ENCODE peak calls at places on chromosome 7, in five cellular contexts. One of them, this sample, is unnamed.

GRCh38 chr7:141333459-141333858 is 217.8 kb upstream of the AGK start:
- DNase-seq in IMR-90: no peak
- DNase-seq in aorta: no peak
- DNase-seq in adrenal gland: peak; percentile 15
- DNase-seq in right cardiac atrium: no peak
- DNase-seq in this sample: peak; percentile 76

GRCh38 chr7:47303014-47303694 is 278.8 kb downstream of the TNS3 start:
- DNase-seq in IMR-90: no peak
- DNase-seq in aorta: peak; percentile 71
- DNase-seq in adrenal gland: no peak
- DNase-seq in right cardiac atrium: no peak
- DNase-seq in this sample: no peak

GRCh38 chr7:77157446-77157845 is 35.0 kb downstream of the CCDC146 start:
- DNase-seq in IMR-90: no peak
- DNase-seq in aorta: no peak
- DNase-seq in adrenal gland: no peak
- DNase-seq in right cardiac atrium: no peak
- DNase-seq in this sample: peak; percentile 16

GRCh38 chr7:156616269-156617202 is 24.0 kb upstream of the RNF32 start:
- DNase-seq in IMR-90: peak; percentile 4
- DNase-seq in aorta: no peak
- DNase-seq in adrenal gland: no peak
- DNase-seq in right cardiac atrium: peak; percentile 23
- DNase-seq in this sample: peak; percentile 45

GRCh38 chr7:55794527-55794926 is 68.0 kb downstream of the SEPTIN14 start:
- DNase-seq in IMR-90: no peak
- DNase-seq in aorta: no peak
- DNase-seq in adrenal gland: no peak
- DNase-seq in right cardiac atrium: no peak
- DNase-seq in this sample: no peak

GRCh38 chr7:108181073-108181985 is 51.2 kb upstream of the LAMB4 start:
- DNase-seq in IMR-90: peak; percentile 67
- DNase-seq in aorta: no peak
- DNase-seq in adrenal gland: no peak
- DNase-seq in right cardiac atrium: no peak
- DNase-seq in this sample: peak; percentile 76

GRCh38 chr7:39691821-39692220 is 68.4 kb downstream of the RALA start:
- DNase-seq in IMR-90: peak; percentile 74
- DNase-seq in aorta: no peak
- DNase-seq in adrenal gland: no peak
- DNase-seq in right cardiac atrium: no peak
- DNase-seq in this sample: no peak

GRCh38 chr7:106170216-106170615 is 58.1 kb upstream of the SYPL1 start:
- DNase-seq in IMR-90: no peak
- DNase-seq in aorta: no peak
- DNase-seq in adrenal gland: no peak
- DNase-seq in right cardiac atrium: no peak
- DNase-seq in this sample: no peak

GRCh38 chr7:121351682-121352081 is 22.9 kb downstream of the WNT16 start:
- DNase-seq in IMR-90: no peak
- DNase-seq in aorta: no peak
- DNase-seq in adrenal gland: no peak
- DNase-seq in right cardiac atrium: no peak
- DNase-seq in this sample: no peak

GRCh38 chr7:39130740-39131538 is 153.2 kb downstream of the POU6F2 start:
- DNase-seq in IMR-90: no peak
- DNase-seq in aorta: no peak
- DNase-seq in adrenal gland: no peak
- DNase-seq in right cardiac atrium: no peak
- DNase-seq in this sample: no peak

GRCh38 chr7:123367508-123368122 is 166.8 kb downstream of the IQUB start:
- DNase-seq in IMR-90: no peak
- DNase-seq in aorta: no peak
- DNase-seq in adrenal gland: peak; percentile 52
- DNase-seq in right cardiac atrium: no peak
- DNase-seq in this sample: peak; percentile 69

GRCh38 chr7:50411333-50412028 is 38.7 kb downstream of the FIGNL1 start:
- DNase-seq in IMR-90: no peak
- DNase-seq in aorta: no peak
- DNase-seq in adrenal gland: no peak
- DNase-seq in right cardiac atrium: no peak
- DNase-seq in this sample: no peak

GRCh38 chr7:144818516-144818915 is 17.3 kb downstream of the TPK1 start:
- DNase-seq in IMR-90: no peak
- DNase-seq in aorta: no peak
- DNase-seq in adrenal gland: no peak
- DNase-seq in right cardiac atrium: no peak
- DNase-seq in this sample: no peak

GRCh38 chr7:95441042-95441823 is 6.4 kb upstream of the PON2 start:
- DNase-seq in IMR-90: no peak
- DNase-seq in aorta: no peak
- DNase-seq in adrenal gland: no peak
- DNase-seq in right cardiac atrium: no peak
- DNase-seq in this sample: no peak

GRCh38 chr7:31957090-31957720 is 113.0 kb downstream of the PDE1C start:
- DNase-seq in IMR-90: peak; percentile 56
- DNase-seq in aorta: no peak
- DNase-seq in adrenal gland: no peak
- DNase-seq in right cardiac atrium: no peak
- DNase-seq in this sample: no peak

GRCh38 chr7:28432105-28432504 is 19.8 kb downstream of the CREB5 start:
- DNase-seq in IMR-90: no peak
- DNase-seq in aorta: no peak
- DNase-seq in adrenal gland: no peak
- DNase-seq in right cardiac atrium: peak; percentile 46
- DNase-seq in this sample: peak; percentile 2

GRCh38 chr7:2522780-2523433 is 3.3 kb downstream of the LFNG start:
- DNase-seq in IMR-90: no peak
- DNase-seq in aorta: no peak
- DNase-seq in adrenal gland: peak; percentile 36
- DNase-seq in right cardiac atrium: no peak
- DNase-seq in this sample: no peak

GRCh38 chr7:30923009-30923773 is 11.5 kb downstream of the AQP1 start:
- DNase-seq in IMR-90: no peak
- DNase-seq in aorta: peak; percentile 55
- DNase-seq in adrenal gland: peak; percentile 5
- DNase-seq in right cardiac atrium: peak; percentile 7
- DNase-seq in this sample: no peak

GRCh38 chr7:31069880-31070555 is 17.9 kb downstream of the ADCYAP1R1 start:
- DNase-seq in IMR-90: no peak
- DNase-seq in aorta: peak; percentile 39
- DNase-seq in adrenal gland: no peak
- DNase-seq in right cardiac atrium: no peak
- DNase-seq in this sample: no peak

GRCh38 chr7:30971840-30972563 is 8.2 kb downstream of the GHRHR start:
- DNase-seq in IMR-90: no peak
- DNase-seq in aorta: peak; percentile 41
- DNase-seq in adrenal gland: no peak
- DNase-seq in right cardiac atrium: no peak
- DNase-seq in this sample: no peak

GRCh38 chr7:3028071-3028766 is 15.4 kb downstream of the CARD11 start:
- DNase-seq in IMR-90: peak; percentile 46
- DNase-seq in aorta: peak; percentile 85
- DNase-seq in adrenal gland: peak; percentile 85
- DNase-seq in right cardiac atrium: peak; percentile 27
- DNase-seq in this sample: peak; percentile 29

GRCh38 chr7:110548372-110548771 is 542.6 kb upstream of the LRRN3 start:
- DNase-seq in IMR-90: peak; percentile 24
- DNase-seq in aorta: no peak
- DNase-seq in adrenal gland: no peak
- DNase-seq in right cardiac atrium: no peak
- DNase-seq in this sample: no peak

GRCh38 chr7:134777908-134778580 is 1.4 kb upstream of the CALD1 start:
- DNase-seq in IMR-90: no peak
- DNase-seq in aorta: no peak
- DNase-seq in adrenal gland: no peak
- DNase-seq in right cardiac atrium: no peak
- DNase-seq in this sample: peak; percentile 78

GRCh38 chr7:6228363-6228762 is 44.1 kb downstream of the CYTH3 start:
- DNase-seq in IMR-90: peak; percentile 33
- DNase-seq in aorta: no peak
- DNase-seq in adrenal gland: no peak
- DNase-seq in right cardiac atrium: peak; percentile 34
- DNase-seq in this sample: peak; percentile 58

GRCh38 chr7:91137447-91137846 is 126.8 kb upstream of the FZD1 start:
- DNase-seq in IMR-90: no peak
- DNase-seq in aorta: no peak
- DNase-seq in adrenal gland: no peak
- DNase-seq in right cardiac atrium: no peak
- DNase-seq in this sample: peak; percentile 8

GRCh38 chr7:128221929-128222403 is 19.1 kb upstream of the LEP start:
- DNase-seq in IMR-90: peak; percentile 48
- DNase-seq in aorta: peak; percentile 15
- DNase-seq in adrenal gland: peak; percentile 33
- DNase-seq in right cardiac atrium: no peak
- DNase-seq in this sample: peak; percentile 22

DNA sequence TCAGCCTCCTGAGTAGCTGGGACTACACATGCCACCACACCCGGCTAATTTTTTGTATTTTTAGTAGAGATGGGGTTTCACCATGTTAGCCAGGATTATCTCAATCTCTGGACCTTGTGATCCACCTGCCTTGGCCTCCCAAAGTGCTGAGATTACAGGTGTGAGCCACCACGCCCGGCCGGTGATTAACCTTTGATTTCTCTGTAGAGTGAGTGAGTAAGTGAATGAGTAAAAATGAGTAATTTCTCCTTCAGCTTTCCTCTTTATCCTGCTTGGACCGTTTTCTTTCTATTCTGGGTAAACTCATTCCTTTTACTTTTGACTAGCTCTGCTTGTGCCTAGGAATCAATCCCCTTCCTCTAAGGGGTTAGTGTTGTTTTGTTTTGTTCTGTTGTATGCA is 36.8 kb downstream of the ST7 start:
- DNase-seq in IMR-90: no peak
- DNase-seq in aorta: no peak
- DNase-seq in adrenal gland: no peak
- DNase-seq in right cardiac atrium: no peak
- DNase-seq in this sample: no peak
- H3K4me1 ChIP-seq in IMR-90: no peaks in the 10 kb centered on the region
- H3K4me1 ChIP-seq in aorta: no peaks in the 10 kb centered on the region
- H3K4me1 ChIP-seq in adrenal gland: no peaks in the 10 kb centered on the region
- H3K4me1 ChIP-seq in right cardiac atrium: no peaks in the 10 kb centered on the region
- H3K4me1 ChIP-seq in this sample: no peaks in the 10 kb centered on the region

DNA sequence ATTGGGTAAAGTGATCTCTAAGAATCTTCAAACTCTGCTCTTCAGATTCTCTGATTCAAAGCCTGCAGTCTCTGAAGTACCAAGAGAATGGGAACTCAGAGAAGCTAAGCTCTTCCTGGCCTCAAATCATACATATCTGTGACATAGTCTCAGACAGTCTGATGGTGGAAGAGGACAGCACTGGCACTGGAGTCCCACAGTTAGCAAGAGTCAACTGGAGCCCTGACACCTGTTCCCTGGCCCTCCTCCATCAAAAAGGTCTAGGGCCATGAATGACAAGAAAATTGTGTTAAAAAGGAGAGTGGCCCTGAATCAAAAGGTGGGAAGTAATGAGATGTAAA is 37.7 kb downstream of the PRSS2 start:
- DNase-seq in IMR-90: no peak
- DNase-seq in aorta: no peak
- DNase-seq in adrenal gland: no peak
- DNase-seq in right cardiac atrium: no peak
- DNase-seq in this sample: no peak
- H3K4me1 ChIP-seq in IMR-90: no peaks in the 10 kb centered on the region
- H3K4me1 ChIP-seq in aorta: no peaks in the 10 kb centered on the region
- H3K4me1 ChIP-seq in adrenal gland: no peaks in the 10 kb centered on the region
- H3K4me1 ChIP-seq in right cardiac atrium: no peaks in the 10 kb centered on the region
- H3K4me1 ChIP-seq in this sample: no peaks in the 10 kb centered on the region

GRCh38 chr7:74581916-74582440 is 75.5 kb upstream of the GTF2I start:
- DNase-seq in IMR-90: no peak
- DNase-seq in aorta: no peak
- DNase-seq in adrenal gland: no peak
- DNase-seq in right cardiac atrium: no peak
- DNase-seq in this sample: no peak

GRCh38 chr7:74579800-74580685 is 77.5 kb upstream of the GTF2I start:
- DNase-seq in IMR-90: peak; percentile 36
- DNase-seq in aorta: peak; percentile 81
- DNase-seq in adrenal gland: peak; percentile 81
- DNase-seq in right cardiac atrium: peak; percentile 63
- DNase-seq in this sample: peak; percentile 58

GRCh38 chr7:74583630-74584029 is 73.9 kb upstream of the GTF2I start:
- DNase-seq in IMR-90: no peak
- DNase-seq in aorta: no peak
- DNase-seq in adrenal gland: no peak
- DNase-seq in right cardiac atrium: no peak
- DNase-seq in this sample: no peak

GRCh38 chr7:74584160-74584954 is 73.2 kb upstream of the GTF2I start:
- DNase-seq in IMR-90: no peak
- DNase-seq in aorta: no peak
- DNase-seq in adrenal gland: no peak
- DNase-seq in right cardiac atrium: no peak
- DNase-seq in this sample: no peak

DNA sequence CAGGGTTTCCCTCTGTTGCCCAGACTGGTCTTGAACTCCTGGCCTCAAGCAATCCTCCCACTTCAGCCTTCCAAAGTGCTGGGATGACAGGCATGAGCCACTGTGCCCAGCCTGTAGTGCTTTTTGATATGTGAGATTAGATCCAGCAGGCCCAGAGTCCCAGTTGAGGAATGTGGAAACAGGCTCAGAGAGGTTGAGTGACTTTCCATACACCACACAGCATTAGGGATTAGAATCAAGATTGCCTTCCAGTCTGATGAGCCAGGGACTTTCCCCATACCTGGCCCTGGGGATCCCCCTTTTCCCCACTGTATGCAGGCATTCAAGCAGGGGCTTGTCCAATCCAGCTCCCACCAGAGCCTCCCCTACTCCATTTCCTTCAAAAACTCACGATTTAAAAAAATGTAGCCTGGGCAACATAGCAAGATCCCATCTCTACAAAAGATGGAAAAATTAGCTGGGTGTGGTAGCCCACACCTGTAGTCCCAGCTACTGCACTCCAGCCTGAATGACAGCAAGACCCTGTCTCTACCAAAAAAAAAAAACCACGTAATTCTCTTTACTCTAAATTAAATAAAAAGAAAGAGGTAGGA is 75.0 kb upstream of the GTF2I start:
- DNase-seq in IMR-90: no peak
- DNase-seq in aorta: no peak
- DNase-seq in adrenal gland: no peak
- DNase-seq in right cardiac atrium: no peak
- DNase-seq in this sample: no peak
- H3K4me1 ChIP-seq in IMR-90: peaks cover 16% of the 10 kb centered on the region
- H3K4me1 ChIP-seq in aorta: no peaks in the 10 kb centered on the region
- H3K4me1 ChIP-seq in adrenal gland: peaks cover 23% of the 10 kb centered on the region
- H3K4me1 ChIP-seq in right cardiac atrium: peaks cover 3% of the 10 kb centered on the region
- H3K4me1 ChIP-seq in this sample: peaks cover 24% of the 10 kb centered on the region

GRCh38 chr7:40891232-40891631 is 756.4 kb downstream of the SUGCT start:
- DNase-seq in IMR-90: no peak
- DNase-seq in aorta: no peak
- DNase-seq in adrenal gland: no peak
- DNase-seq in right cardiac atrium: no peak
- DNase-seq in this sample: no peak

GRCh38 chr7:40889099-40889498 is 754.3 kb downstream of the SUGCT start:
- DNase-seq in IMR-90: no peak
- DNase-seq in aorta: no peak
- DNase-seq in adrenal gland: no peak
- DNase-seq in right cardiac atrium: no peak
- DNase-seq in this sample: no peak

GRCh38 chr7:40890088-40890692 is 755.4 kb downstream of the SUGCT start:
- DNase-seq in IMR-90: no peak
- DNase-seq in aorta: no peak
- DNase-seq in adrenal gland: no peak
- DNase-seq in right cardiac atrium: no peak
- DNase-seq in this sample: no peak

GRCh38 chr7:40888499-40888898 is 753.7 kb downstream of the SUGCT start:
- DNase-seq in IMR-90: no peak
- DNase-seq in aorta: no peak
- DNase-seq in adrenal gland: no peak
- DNase-seq in right cardiac atrium: no peak
- DNase-seq in this sample: no peak

GRCh38 chr7:40889560-40889959 is 754.8 kb downstream of the SUGCT start:
- DNase-seq in IMR-90: no peak
- DNase-seq in aorta: no peak
- DNase-seq in adrenal gland: no peak
- DNase-seq in right cardiac atrium: no peak
- DNase-seq in this sample: no peak
- H3K4me1 ChIP-seq in IMR-90: peaks cover 4% of the 10 kb centered on the region
- H3K4me1 ChIP-seq in aorta: peaks cover 4% of the 10 kb centered on the region
- H3K4me1 ChIP-seq in adrenal gland: no peaks in the 10 kb centered on the region
- H3K4me1 ChIP-seq in right cardiac atrium: no peaks in the 10 kb centered on the region
- H3K4me1 ChIP-seq in this sample: no peaks in the 10 kb centered on the region

This sample was measured in cardiac muscle cell.